ENCODE peak calls at places on chromosomes 4 and X, in five cellular contexts. One of them, this sample, is unnamed.

GRCh38 chr4:89685690-89686089 is 151.3 kb downstream of the SNCA start:
- DNase-seq in T-cell: no peak
- DNase-seq in kidney: no peak
- DNase-seq in RWPE1: no peak
- DNase-seq in HS-27A: no peak
- DNase-seq in this sample: no peak

GRCh38 chrX:39672405-39672804 is 425.4 kb downstream of the BCOR start:
- DNase-seq in HS-27A: no peak
- DNase-seq in kidney: no peak
- DNase-seq in RWPE1: no peak
- DNase-seq in T-cell: no peak
- DNase-seq in this sample: no peak

GRCh38 chr4:26726655-26727387 is 133.8 kb upstream of the STIM2 start:
- DNase-seq in HS-27A: no peak
- DNase-seq in kidney: no peak
- DNase-seq in T-cell: no peak
- DNase-seq in RWPE1: no peak
- DNase-seq in this sample: no peak

GRCh38 chrX:65706041-65706828 is 38.8 kb downstream of the MSN start:
- DNase-seq in T-cell: no peak
- DNase-seq in HS-27A: peak; percentile 79
- DNase-seq in kidney: no peak
- DNase-seq in RWPE1: peak; percentile 53
- DNase-seq in this sample: no peak

GRCh38 chr4:165592386-165592785 is 213.6 kb downstream of the CPE start:
- DNase-seq in kidney: no peak
- DNase-seq in HS-27A: no peak
- DNase-seq in RWPE1: no peak
- DNase-seq in T-cell: no peak
- DNase-seq in this sample: no peak

GRCh38 chrX:30230395-30230794 is at the start of gene MAGEB3:
- DNase-seq in T-cell: no peak
- DNase-seq in kidney: no peak
- DNase-seq in RWPE1: no peak
- DNase-seq in HS-27A: no peak
- DNase-seq in this sample: no peak

GRCh38 chr4:177077572-177077971 is 232.1 kb upstream of the NEIL3 start:
- DNase-seq in kidney: no peak
- DNase-seq in T-cell: no peak
- DNase-seq in HS-27A: no peak
- DNase-seq in RWPE1: no peak
- DNase-seq in this sample: no peak

GRCh38 chr4:109548655-109549054 is 11.4 kb upstream of the MCUB start:
- DNase-seq in T-cell: no peak
- DNase-seq in kidney: no peak
- DNase-seq in HS-27A: peak; percentile 40
- DNase-seq in RWPE1: peak; percentile 84
- DNase-seq in this sample: no peak

GRCh38 chrX:150017868-150018267 is 79.6 kb upstream of the EOLA2 start:
- DNase-seq in RWPE1: no peak
- DNase-seq in kidney: no peak
- DNase-seq in T-cell: no peak
- DNase-seq in HS-27A: no peak
- DNase-seq in this sample: no peak

GRCh38 chr4:102554482-102554881 is 53.3 kb downstream of the NFKB1 start:
- DNase-seq in RWPE1: no peak
- DNase-seq in kidney: no peak
- DNase-seq in HS-27A: no peak
- DNase-seq in T-cell: no peak
- DNase-seq in this sample: no peak

GRCh38 chr4:81684357-81684756 is 212.7 kb upstream of the RASGEF1B start:
- DNase-seq in RWPE1: no peak
- DNase-seq in HS-27A: no peak
- DNase-seq in T-cell: no peak
- DNase-seq in kidney: no peak
- DNase-seq in this sample: no peak

GRCh38 chr4:148415500-148415899 is 26.7 kb downstream of the NR3C2 start:
- DNase-seq in kidney: no peak
- DNase-seq in T-cell: no peak
- DNase-seq in RWPE1: no peak
- DNase-seq in HS-27A: no peak
- DNase-seq in this sample: no peak

GRCh38 chrX:106903856-106904528 is 851 bp upstream of the RIPPLY1 start:
- DNase-seq in RWPE1: no peak
- DNase-seq in kidney: no peak
- DNase-seq in HS-27A: no peak
- DNase-seq in T-cell: no peak
- DNase-seq in this sample: no peak

GRCh38 chr4:82428969-82429727 is 1.1 kb downstream of the HNRNPDL start:
- DNase-seq in T-cell: peak; percentile 95
- DNase-seq in kidney: peak; percentile 97
- DNase-seq in HS-27A: peak; percentile 66
- DNase-seq in RWPE1: peak; percentile 92
- DNase-seq in this sample: peak; percentile 99

GRCh38 chrX:68462197-68462596 is 28.9 kb upstream of the OPHN1 start:
- DNase-seq in T-cell: no peak
- DNase-seq in RWPE1: no peak
- DNase-seq in kidney: no peak
- DNase-seq in HS-27A: peak; percentile 56
- DNase-seq in this sample: no peak

GRCh38 chrX:40010550-40011364 is 87.0 kb downstream of the BCOR start:
- DNase-seq in HS-27A: no peak
- DNase-seq in kidney: no peak
- DNase-seq in RWPE1: no peak
- DNase-seq in T-cell: no peak
- DNase-seq in this sample: no peak

This sample was measured in mesothelial cell of epicardium.